ENCODE peak calls at places on chromosomes 5 and 9, in four cellular contexts. U is NCI-H1105 treated with DMSO at 0.1 percent for 48 hours, I is Right ventricle myocardium superior, K is frontal cortex. P is an unnamed sample.

GRCh38 chr5:1660037-1660400 is 136.3 kb upstream of the LPCAT1 start:
- DNase-seq in K (no peak), I (peak; percentile 36), U (no peak), P (no peak)

GRCh38 chr9:132214027-132214622 is 52.3 kb downstream of the NTNG2 start:
- DNase-seq in U (peak; percentile 19), I (peak; percentile 78), K (peak; percentile 64), P (peak; percentile 85)

GRCh38 chr9:136438909-136439549 is 616 bp downstream of the INPP5E start:
- DNase-seq in K (peak; percentile 65), U (no peak), I (no peak), P (peak; percentile 43)

GRCh38 chr5:33312631-33313030 is 128.1 kb upstream of the TARS1 start:
- DNase-seq in U (no peak), I (no peak), K (no peak), P (no peak)

GRCh38 chr9:1881708-1882351 is 133.3 kb upstream of the SMARCA2 start:
- DNase-seq in U (no peak), I (no peak), K (no peak), P (no peak)

GRCh38 chr5:65481635-65482271 is at the start of gene ADAMTS6:
- DNase-seq in K (peak; percentile 43), I (peak; percentile 94), U (peak; percentile 68), P (peak; percentile 91)

GRCh38 chr9:27377147-27377807 is 80.3 kb upstream of the EQTN start:
- DNase-seq in U (no peak), I (no peak), K (no peak), P (no peak)

GRCh38 chr5:33336911-33337620 is 103.7 kb upstream of the TARS1 start:
- DNase-seq in K (no peak), I (no peak), U (no peak), P (no peak)

GRCh38 chr5:157356576-157356975 is 90.7 kb downstream of the CYFIP2 start:
- DNase-seq in U (no peak), I (no peak), K (no peak), P (no peak)

GRCh38 chr9:30015073-30015472 is 2369.4 kb upstream of the ACO1 start:
- DNase-seq in K (no peak), I (no peak), U (no peak), P (no peak)